ENCODE peak calls at places on chromosome 22, in eight cellular contexts. One of them, this sample, is unnamed.

GRCh38 chr22:24503137-24503850 is 8.2 kb downstream of the UPB1 start:
- DNase-seq in fibroblast of pulmonary artery: peak; percentile 69
- DNase-seq in uterus: no peak
- DNase-seq in fibroblast of mammary gland: peak; percentile 65
- DNase-seq in BJ: no peak
- DNase-seq in endodermal cell: peak; percentile 90
- DNase-seq in colonic mucosa: peak; percentile 52
- DNase-seq in fibroblast of lung: peak; percentile 39
- DNase-seq in this sample: peak; percentile 59

GRCh38 chr22:29056472-29056871 is 5.2 kb downstream of the C22orf31 start:
- DNase-seq in fibroblast of pulmonary artery: no peak
- DNase-seq in endodermal cell: no peak
- DNase-seq in uterus: no peak
- DNase-seq in fibroblast of mammary gland: no peak
- DNase-seq in fibroblast of lung: no peak
- DNase-seq in colonic mucosa: no peak
- DNase-seq in BJ: no peak
- DNase-seq in this sample: no peak

GRCh38 chr22:32764330-32765116 is 37.0 kb upstream of the TIMP3 start:
- DNase-seq in fibroblast of mammary gland: peak; percentile 96
- DNase-seq in endodermal cell: no peak
- DNase-seq in uterus: peak; percentile 73
- DNase-seq in fibroblast of pulmonary artery: peak; percentile 90
- DNase-seq in BJ: peak; percentile 41
- DNase-seq in fibroblast of lung: peak; percentile 91
- DNase-seq in colonic mucosa: peak; percentile 38
- DNase-seq in this sample: no peak

GRCh38 chr22:35357883-35358621 is 22.8 kb upstream of the HMOX1 start:
- DNase-seq in uterus: no peak
- DNase-seq in BJ: no peak
- DNase-seq in fibroblast of lung: peak; percentile 69
- DNase-seq in colonic mucosa: no peak
- DNase-seq in fibroblast of mammary gland: peak; percentile 54
- DNase-seq in fibroblast of pulmonary artery: no peak
- DNase-seq in endodermal cell: no peak
- DNase-seq in this sample: no peak

GRCh38 chr22:45424241-45424731 is 10.8 kb downstream of the RIBC2 start:
- DNase-seq in fibroblast of mammary gland: no peak
- DNase-seq in fibroblast of lung: no peak
- DNase-seq in uterus: no peak
- DNase-seq in BJ: no peak
- DNase-seq in colonic mucosa: no peak
- DNase-seq in fibroblast of pulmonary artery: no peak
- DNase-seq in endodermal cell: no peak
- DNase-seq in this sample: no peak

GRCh38 chr22:32788884-32789624 is 12.5 kb upstream of the TIMP3 start:
- DNase-seq in fibroblast of mammary gland: no peak
- DNase-seq in fibroblast of lung: peak; percentile 81
- DNase-seq in fibroblast of pulmonary artery: peak; percentile 51
- DNase-seq in colonic mucosa: no peak
- DNase-seq in endodermal cell: no peak
- DNase-seq in uterus: no peak
- DNase-seq in BJ: no peak
- DNase-seq in this sample: peak; percentile 48

GRCh38 chr22:22552630-22553029 is 6.4 kb downstream of the PRAME start:
- DNase-seq in fibroblast of pulmonary artery: peak; percentile 14
- DNase-seq in fibroblast of lung: no peak
- DNase-seq in fibroblast of mammary gland: no peak
- DNase-seq in BJ: no peak
- DNase-seq in endodermal cell: peak; percentile 82
- DNase-seq in uterus: no peak
- DNase-seq in colonic mucosa: no peak
- DNase-seq in this sample: no peak

GRCh38 chr22:21876486-21877176 is 9.2 kb upstream of the MAPK1 start:
- DNase-seq in uterus: no peak
- DNase-seq in endodermal cell: no peak
- DNase-seq in fibroblast of lung: peak; percentile 44
- DNase-seq in fibroblast of mammary gland: peak; percentile 73
- DNase-seq in colonic mucosa: no peak
- DNase-seq in fibroblast of pulmonary artery: peak; percentile 75
- DNase-seq in BJ: peak; percentile 40
- DNase-seq in this sample: no peak

GRCh38 chr22:22771696-22772377 is 115.8 kb upstream of the IGLL5 start:
- DNase-seq in BJ: no peak
- DNase-seq in endodermal cell: no peak
- DNase-seq in fibroblast of mammary gland: no peak
- DNase-seq in fibroblast of lung: no peak
- DNase-seq in colonic mucosa: no peak
- DNase-seq in uterus: no peak
- DNase-seq in fibroblast of pulmonary artery: no peak
- DNase-seq in this sample: no peak

GRCh38 chr22:32103648-32104326 is 55.3 kb downstream of the C22orf42 start:
- DNase-seq in BJ: no peak
- DNase-seq in uterus: no peak
- DNase-seq in fibroblast of pulmonary artery: peak; percentile 21
- DNase-seq in endodermal cell: no peak
- DNase-seq in fibroblast of mammary gland: peak; percentile 27
- DNase-seq in colonic mucosa: no peak
- DNase-seq in fibroblast of lung: no peak
- DNase-seq in this sample: no peak

GRCh38 chr22:24772493-24773220 is 1.9 kb downstream of the PIWIL3 start:
- DNase-seq in fibroblast of pulmonary artery: peak; percentile 79
- DNase-seq in fibroblast of lung: peak; percentile 22
- DNase-seq in uterus: no peak
- DNase-seq in endodermal cell: peak; percentile 87
- DNase-seq in BJ: no peak
- DNase-seq in fibroblast of mammary gland: peak; percentile 39
- DNase-seq in colonic mucosa: no peak
- DNase-seq in this sample: peak; percentile 3

GRCh38 chr22:12601870-12602779 is 2925.9 kb upstream of the OR11H1 start:
- DNase-seq in BJ: no peak
- DNase-seq in fibroblast of lung: no peak
- DNase-seq in colonic mucosa: no peak
- DNase-seq in uterus: no peak
- DNase-seq in endodermal cell: no peak
- DNase-seq in fibroblast of pulmonary artery: no peak
- DNase-seq in fibroblast of mammary gland: no peak
- DNase-seq in this sample: no peak

GRCh38 chr22:19892249-19892879 is 37.7 kb upstream of the GNB1L start:
- DNase-seq in BJ: no peak
- DNase-seq in uterus: peak; percentile 57
- DNase-seq in colonic mucosa: no peak
- DNase-seq in fibroblast of mammary gland: peak; percentile 48
- DNase-seq in fibroblast of pulmonary artery: peak; percentile 69
- DNase-seq in fibroblast of lung: peak; percentile 50
- DNase-seq in endodermal cell: no peak
- DNase-seq in this sample: no peak

DNA sequence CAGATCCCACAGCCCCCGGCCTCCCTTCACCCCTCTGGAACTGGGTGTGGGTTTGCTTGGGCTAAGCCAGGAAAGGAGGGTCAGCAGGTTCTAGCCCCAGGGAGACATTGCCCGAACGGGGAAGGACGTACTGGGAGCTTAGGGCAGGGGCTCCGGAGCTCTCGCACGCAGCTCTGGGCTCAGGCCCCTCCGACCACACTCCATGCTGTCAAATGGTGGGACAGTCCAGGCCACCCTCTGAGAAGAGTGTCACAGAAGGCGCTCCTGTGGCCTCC is 13.3 kb upstream of the TEF start:
- DNase-seq in colonic mucosa: no peak
- DNase-seq in fibroblast of pulmonary artery: no peak
- DNase-seq in uterus: no peak
- DNase-seq in fibroblast of mammary gland: no peak
- DNase-seq in BJ: no peak
- DNase-seq in endodermal cell: no peak
- DNase-seq in fibroblast of lung: no peak
- DNase-seq in this sample: no peak
- H3K4me3 ChIP-seq in colonic mucosa: peak overlapping the region; percentile 14
- H3K4me3 ChIP-seq in fibroblast of pulmonary artery: no peak overlapping the region
- H3K4me3 ChIP-seq in uterus: peak overlapping the region; percentile 42
- H3K4me3 ChIP-seq in fibroblast of mammary gland: no peak overlapping the region
- H3K4me3 ChIP-seq in BJ: no peak overlapping the region
- H3K4me3 ChIP-seq in endodermal cell: no peak overlapping the region
- H3K4me3 ChIP-seq in fibroblast of lung: peak overlapping the region; percentile 61
- H3K4me3 ChIP-seq in this sample: no peak overlapping the region

DNA sequence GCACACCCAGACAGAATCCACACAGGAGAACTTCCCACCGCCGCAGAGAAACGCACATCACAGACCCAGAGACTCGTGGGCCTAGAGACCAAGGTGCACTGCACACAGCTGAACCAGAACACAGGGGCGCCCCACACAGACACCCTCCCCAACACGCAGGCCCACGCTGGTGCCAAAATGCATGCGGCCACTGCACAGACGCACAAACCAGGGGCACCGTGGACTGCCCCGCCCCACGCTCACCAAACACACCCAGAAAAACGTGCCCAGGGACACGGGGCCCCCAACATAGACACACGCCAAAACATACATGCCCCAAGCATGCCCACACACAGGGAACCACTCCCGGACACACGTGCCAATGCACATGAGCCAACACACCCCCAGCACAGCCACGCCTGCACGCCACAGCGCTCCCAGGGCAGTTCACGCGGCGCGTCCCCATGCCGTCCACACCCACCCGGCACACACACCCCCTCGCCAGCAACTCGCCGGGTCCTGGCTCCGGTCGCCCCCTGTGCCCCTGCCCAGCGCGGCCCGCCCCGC is 7.8 kb downstream of the ELFN2 start:
- DNase-seq in colonic mucosa: no peak
- DNase-seq in uterus: no peak
- DNase-seq in fibroblast of pulmonary artery: no peak
- DNase-seq in fibroblast of lung: no peak
- DNase-seq in fibroblast of mammary gland: no peak
- DNase-seq in BJ: no peak
- DNase-seq in endodermal cell: no peak
- DNase-seq in this sample: no peak
- H3K4me3 ChIP-seq in colonic mucosa: no peak overlapping the region
- H3K4me3 ChIP-seq in uterus: no peak overlapping the region
- H3K4me3 ChIP-seq in fibroblast of pulmonary artery: no peak overlapping the region
- H3K4me3 ChIP-seq in fibroblast of lung: peak overlapping the region; percentile 14
- H3K4me3 ChIP-seq in fibroblast of mammary gland: no peak overlapping the region
- H3K4me3 ChIP-seq in BJ: no peak overlapping the region
- H3K4me3 ChIP-seq in endodermal cell: no peak overlapping the region
- H3K4me3 ChIP-seq in this sample: no peak overlapping the region

DNA sequence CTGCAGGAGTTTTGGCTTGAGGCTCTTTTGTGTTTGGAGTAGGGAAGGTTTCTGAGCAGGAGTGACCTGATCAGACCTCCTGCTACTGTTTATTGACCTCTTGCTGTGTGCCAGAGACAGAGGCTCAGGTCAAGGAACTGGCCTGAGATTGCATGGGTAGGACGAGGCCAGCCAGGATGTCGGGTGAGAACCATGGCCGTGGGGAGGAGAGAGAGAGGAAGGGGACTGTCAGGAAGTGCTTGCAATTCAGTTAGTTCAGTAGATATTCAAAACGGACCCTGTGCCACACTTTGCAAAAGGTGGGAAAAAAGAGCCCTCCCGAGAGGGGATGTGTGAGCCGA is 14.0 kb downstream of the TBC1D22A start:
- DNase-seq in endodermal cell: no peak
- DNase-seq in uterus: no peak
- DNase-seq in fibroblast of pulmonary artery: no peak
- DNase-seq in fibroblast of mammary gland: no peak
- DNase-seq in BJ: no peak
- DNase-seq in fibroblast of lung: no peak
- DNase-seq in colonic mucosa: no peak
- DNase-seq in this sample: no peak
- H3K4me3 ChIP-seq in endodermal cell: no peak overlapping the region
- H3K4me3 ChIP-seq in uterus: no peak overlapping the region
- H3K4me3 ChIP-seq in fibroblast of pulmonary artery: no peak overlapping the region
- H3K4me3 ChIP-seq in fibroblast of mammary gland: no peak overlapping the region
- H3K4me3 ChIP-seq in BJ: no peak overlapping the region
- H3K4me3 ChIP-seq in fibroblast of lung: no peak overlapping the region
- H3K4me3 ChIP-seq in colonic mucosa: no peak overlapping the region
- H3K4me3 ChIP-seq in this sample: no peak overlapping the region

GRCh38 chr22:30572840-30573593 is 1.4 kb downstream of the GAL3ST1 start:
- DNase-seq in fibroblast of pulmonary artery: no peak
- DNase-seq in BJ: no peak
- DNase-seq in endodermal cell: no peak
- DNase-seq in fibroblast of mammary gland: no peak
- DNase-seq in uterus: no peak
- DNase-seq in fibroblast of lung: no peak
- DNase-seq in colonic mucosa: peak; percentile 81
- DNase-seq in this sample: no peak

GRCh38 chr22:30574095-30574981 is at the start of gene GAL3ST1:
- DNase-seq in colonic mucosa: peak; percentile 80
- DNase-seq in endodermal cell: peak; percentile 82
- DNase-seq in uterus: no peak
- DNase-seq in fibroblast of lung: no peak
- DNase-seq in fibroblast of mammary gland: no peak
- DNase-seq in fibroblast of pulmonary artery: no peak
- DNase-seq in BJ: no peak
- DNase-seq in this sample: no peak

GRCh38 chr22:30575859-30576258 is 1.4 kb upstream of the GAL3ST1 start:
- DNase-seq in BJ: no peak
- DNase-seq in endodermal cell: no peak
- DNase-seq in uterus: no peak
- DNase-seq in fibroblast of lung: no peak
- DNase-seq in colonic mucosa: peak; percentile 40
- DNase-seq in fibroblast of mammary gland: no peak
- DNase-seq in fibroblast of pulmonary artery: no peak
- DNase-seq in this sample: no peak

GRCh38 chr22:30573594-30574094 is 821 bp downstream of the GAL3ST1 start:
- DNase-seq in fibroblast of pulmonary artery: no peak
- DNase-seq in fibroblast of mammary gland: no peak
- DNase-seq in colonic mucosa: peak; percentile 63
- DNase-seq in endodermal cell: peak; percentile 61
- DNase-seq in fibroblast of lung: no peak
- DNase-seq in BJ: no peak
- DNase-seq in uterus: no peak
- DNase-seq in this sample: no peak

GRCh38 chr22:30575011-30575671 is 676 bp upstream of the GAL3ST1 start:
- DNase-seq in fibroblast of pulmonary artery: peak; percentile 88
- DNase-seq in fibroblast of lung: peak; percentile 84
- DNase-seq in uterus: peak; percentile 46
- DNase-seq in endodermal cell: peak; percentile 75
- DNase-seq in fibroblast of mammary gland: peak; percentile 46
- DNase-seq in BJ: no peak
- DNase-seq in colonic mucosa: peak; percentile 27
- DNase-seq in this sample: no peak
- H3K4me3 ChIP-seq in fibroblast of pulmonary artery: no peak overlapping the region
- H3K4me3 ChIP-seq in fibroblast of lung: no peak overlapping the region
- H3K4me3 ChIP-seq in uterus: peak overlapping the region; percentile 20
- H3K4me3 ChIP-seq in endodermal cell: peak overlapping the region; percentile 66
- H3K4me3 ChIP-seq in fibroblast of mammary gland: no peak overlapping the region
- H3K4me3 ChIP-seq in BJ: no peak overlapping the region
- H3K4me3 ChIP-seq in colonic mucosa: no peak overlapping the region
- H3K4me3 ChIP-seq in this sample: no peak overlapping the region

GRCh38 chr22:50198624-50199017 is 2.2 kb upstream of the SELENOO start:
- DNase-seq in BJ: no peak
- DNase-seq in fibroblast of pulmonary artery: no peak
- DNase-seq in colonic mucosa: no peak
- DNase-seq in uterus: no peak
- DNase-seq in fibroblast of mammary gland: no peak
- DNase-seq in fibroblast of lung: no peak
- DNase-seq in endodermal cell: no peak
- DNase-seq in this sample: no peak
- H3K4me3 ChIP-seq in BJ: no peak overlapping the region
- H3K4me3 ChIP-seq in fibroblast of pulmonary artery: no peak overlapping the region
- H3K4me3 ChIP-seq in colonic mucosa: no peak overlapping the region
- H3K4me3 ChIP-seq in uterus: no peak overlapping the region
- H3K4me3 ChIP-seq in fibroblast of mammary gland: no peak overlapping the region
- H3K4me3 ChIP-seq in fibroblast of lung: no peak overlapping the region
- H3K4me3 ChIP-seq in endodermal cell: no peak overlapping the region
- H3K4me3 ChIP-seq in this sample: no peak overlapping the region